ENCODE peak calls at places on chromosomes 3 and 15, in ten cellular contexts. Q, N, Z, K, E, F, U, B, O and H are unnamed samples.

GRCh38 chr3:29415824-29416223 is 135.0 kb downstream of the RBMS3 start:
- DNase-seq in Q (no peak), N (peak; percentile 77), Z (no peak), K (no peak), E (no peak), F (peak; percentile 35), U (no peak), B (no peak), O (no peak), H (no peak)

GRCh38 chr3:170054204-170054603 is 16.4 kb downstream of the GPR160 start:
- DNase-seq in Q (peak; percentile 22), N (no peak), Z (no peak), K (peak; percentile 46), E (peak; percentile 23), F (no peak), U (peak; percentile 15), B (peak; percentile 29), O (no peak), H (no peak)

GRCh38 chr3:40828741-40829415 is 304.1 kb downstream of the ZNF621 start:
- DNase-seq in Q (no peak), N (no peak), Z (no peak), K (no peak), E (no peak), F (no peak), U (no peak), B (no peak), O (no peak), H (no peak)

GRCh38 chr15:101288905-101289513 is 6.0 kb downstream of the SNRPA1 start:
- DNase-seq in Q (no peak), N (peak; percentile 55), Z (no peak), K (peak; percentile 68), E (no peak), F (no peak), U (peak; percentile 67), B (peak; percentile 73), O (no peak), H (peak; percentile 78)

GRCh38 chr15:39511000-39511914 is 69.6 kb upstream of the THBS1 start:
- DNase-seq in Q (no peak), N (peak; percentile 93), Z (peak; percentile 75), K (peak; percentile 83), E (no peak), F (peak; percentile 84), U (no peak), B (no peak), O (no peak), H (peak; percentile 92)

GRCh38 chr15:50330921-50331320 is 24.1 kb downstream of the GABPB1 start:
- DNase-seq in Q (no peak), N (peak; percentile 38), Z (no peak), K (no peak), E (no peak), F (no peak), U (no peak), B (no peak), O (no peak), H (no peak)

GRCh38 chr3:188914556-188914955 is 257.2 kb upstream of the TPRG1 start:
- DNase-seq in Q (no peak), N (peak; percentile 89), Z (no peak), K (peak; percentile 27), E (no peak), F (peak; percentile 95), U (no peak), B (peak; percentile 71), O (no peak), H (peak; percentile 20)

GRCh38 chr3:162525791-162526190 is 1029.2 kb downstream of the OTOL1 start:
- DNase-seq in Q (no peak), N (no peak), Z (no peak), K (no peak), E (no peak), F (no peak), U (no peak), B (no peak), O (no peak), H (peak; percentile 28)

GRCh38 chr15:69562097-69562496 is 109.5 kb downstream of the RPLP1 start:
- DNase-seq in Q (no peak), N (no peak), Z (no peak), K (no peak), E (no peak), F (no peak), U (no peak), B (no peak), O (no peak), H (no peak)

GRCh38 chr3:59444293-59444671 is 394.5 kb upstream of the CFAP20DC start:
- DNase-seq in Q (no peak), N (no peak), Z (no peak), K (no peak), E (no peak), F (no peak), U (peak; percentile 24), B (no peak), O (no peak), H (no peak)
- H3K27me3 ChIP-seq in Q (no peaks in the 10 kb centered on the region), N (peaks cover 1% of the 10 kb centered on the region), Z (no peaks in the 10 kb centered on the region), K (no peaks in the 10 kb centered on the region), E (no peaks in the 10 kb centered on the region), F (no peaks in the 10 kb centered on the region), U (no peaks in the 10 kb centered on the region), B (no peaks in the 10 kb centered on the region), O (no peaks in the 10 kb centered on the region), H (peaks cover 8% of the 10 kb centered on the region)

GRCh38 chr3:33062814-33063346 is 34.1 kb downstream of the GLB1 start:
- DNase-seq in Q (no peak), N (no peak), Z (no peak), K (no peak), E (no peak), F (no peak), U (peak; percentile 65), B (no peak), O (no peak), H (no peak)

GRCh38 chr3:33058780-33059179 is 38.2 kb downstream of the GLB1 start:
- DNase-seq in Q (no peak), N (no peak), Z (no peak), K (no peak), E (no peak), F (no peak), U (no peak), B (no peak), O (no peak), H (no peak)

GRCh38 chr3:33061782-33062181 is 35.2 kb downstream of the GLB1 start:
- DNase-seq in Q (no peak), N (peak; percentile 83), Z (no peak), K (no peak), E (no peak), F (peak; percentile 64), U (peak; percentile 55), B (no peak), O (no peak), H (peak; percentile 77)

GRCh38 chr3:33063651-33064051 is 33.3 kb downstream of the GLB1 start:
- DNase-seq in Q (no peak), N (peak; percentile 23), Z (no peak), K (no peak), E (no peak), F (peak; percentile 22), U (peak; percentile 58), B (no peak), O (no peak), H (peak; percentile 43)

GRCh38 chr3:33060609-33061337 is 36.2 kb downstream of the GLB1 start:
- DNase-seq in Q (no peak), N (no peak), Z (no peak), K (no peak), E (no peak), F (no peak), U (peak; percentile 67), B (no peak), O (no peak), H (no peak)
- H3K4me1 ChIP-seq in Q (no peaks in the 10 kb centered on the region), N (peaks cover 2% of the 10 kb centered on the region), Z (no peaks in the 10 kb centered on the region), K (no peaks in the 10 kb centered on the region), E (no peaks in the 10 kb centered on the region), F (peaks cover 4% of the 10 kb centered on the region), U (peaks cover 95% of the 10 kb centered on the region), B (no peaks in the 10 kb centered on the region), O (no peaks in the 10 kb centered on the region), H (peaks cover 14% of the 10 kb centered on the region)

DNA sequence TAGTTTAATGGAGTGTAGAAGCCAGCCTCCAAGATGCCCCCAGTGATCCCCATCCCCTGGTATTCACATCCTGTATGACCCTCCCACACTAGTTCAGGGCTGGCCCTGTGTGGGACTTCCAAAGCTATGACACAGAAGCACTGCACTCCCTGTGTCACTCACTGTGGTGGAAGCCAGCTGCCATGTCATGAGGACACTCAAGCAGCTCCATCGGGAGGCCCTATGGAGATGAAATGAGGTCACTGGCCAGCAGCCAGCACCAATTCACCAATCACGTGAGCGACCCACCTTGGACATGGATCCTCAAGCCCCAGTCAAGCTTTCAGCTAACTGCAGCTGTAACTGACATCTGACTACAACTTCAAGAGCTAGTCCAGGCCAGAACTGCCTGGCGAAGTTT is 3.9 kb upstream of the ACAN start:
- DNase-seq in Q (no peak), N (no peak), Z (no peak), K (no peak), E (no peak), F (no peak), U (no peak), B (no peak), O (no peak), H (no peak)
- H3K27me3 ChIP-seq in Q (peaks cover 6% of the 10 kb centered on the region), N (peaks cover 38% of the 10 kb centered on the region), Z (peaks cover 100% of the 10 kb centered on the region), K (peaks cover 36% of the 10 kb centered on the region), E (peaks cover 2% of the 10 kb centered on the region), F (peaks cover 28% of the 10 kb centered on the region), U (peaks cover 4% of the 10 kb centered on the region), B (peaks cover 93% of the 10 kb centered on the region), O (peaks cover 47% of the 10 kb centered on the region), H (peaks cover 40% of the 10 kb centered on the region)

GRCh38 chr15:85414991-85415390 is 34.6 kb downstream of the AKAP13 start:
- DNase-seq in Q (no peak), N (no peak), Z (no peak), K (no peak), E (no peak), F (no peak), U (no peak), B (no peak), O (no peak), H (no peak)

GRCh38 chr15:85412956-85413854 is 32.8 kb downstream of the AKAP13 start:
- DNase-seq in Q (peak; percentile 50), N (peak; percentile 95), Z (peak; percentile 35), K (peak; percentile 94), E (peak; percentile 25), F (peak; percentile 90), U (peak; percentile 54), B (peak; percentile 74), O (peak; percentile 44), H (peak; percentile 78)

GRCh38 chr15:85414495-85414894 is 34.1 kb downstream of the AKAP13 start:
- DNase-seq in Q (no peak), N (peak; percentile 39), Z (no peak), K (peak; percentile 25), E (no peak), F (no peak), U (peak; percentile 31), B (no peak), O (no peak), H (peak; percentile 51)

GRCh38 chr15:85414037-85414436 is 33.6 kb downstream of the AKAP13 start:
- DNase-seq in Q (no peak), N (no peak), Z (no peak), K (no peak), E (no peak), F (no peak), U (no peak), B (no peak), O (no peak), H (no peak)

DNA sequence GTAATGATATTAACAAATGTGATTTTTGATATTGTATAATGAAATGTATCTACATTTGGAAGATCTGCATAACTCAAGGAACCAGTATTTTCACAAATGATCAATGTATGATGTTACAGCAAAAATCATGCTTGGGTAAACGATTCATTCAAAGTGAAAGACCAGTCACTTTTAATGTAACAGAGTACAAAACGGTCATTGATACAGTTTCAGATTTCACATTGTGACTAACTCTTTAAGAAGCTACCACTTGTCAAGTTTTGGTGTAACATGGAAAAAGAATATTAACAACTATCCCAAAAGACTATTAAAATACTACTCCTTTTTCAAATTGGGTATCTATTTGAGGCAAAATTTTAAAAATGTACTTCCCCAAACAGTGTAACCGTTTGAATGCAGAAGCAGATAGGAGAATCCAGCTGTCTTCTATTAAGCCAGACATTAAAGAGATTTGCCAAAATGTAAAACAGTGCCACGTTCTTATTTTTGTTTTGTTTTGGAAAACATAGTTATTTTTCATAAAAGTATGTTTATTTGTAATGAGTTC is 31.7 kb downstream of the AKAP13 start:
- DNase-seq in Q (no peak), N (peak; percentile 75), Z (no peak), K (peak; percentile 81), E (no peak), F (peak; percentile 74), U (no peak), B (no peak), O (no peak), H (peak; percentile 65)
- H3K4me1 ChIP-seq in Q (peaks cover 7% of the 10 kb centered on the region), N (peaks cover 13% of the 10 kb centered on the region), Z (peaks cover 90% of the 10 kb centered on the region), K (peaks cover 70% of the 10 kb centered on the region), E (peaks cover 4% of the 10 kb centered on the region), F (peaks cover 41% of the 10 kb centered on the region), U (peaks cover 43% of the 10 kb centered on the region), B (peaks cover 44% of the 10 kb centered on the region), O (peaks cover 50% of the 10 kb centered on the region), H (peaks cover 44% of the 10 kb centered on the region)